ENCODE peak calls at places on chromosomes 2 and 18, in nine cellular contexts. J, I, S, B, T, P, L, C and U are unnamed samples.

GRCh38 chr2:134137182-134137595 is 116.7 kb upstream of the MGAT5 start:
- DNase-seq in L (no peak), C (no peak), J (peak; percentile 85), S (peak; percentile 24), B (peak; percentile 86), T (no peak), P (no peak), I (no peak), U (no peak)

GRCh38 chr2:208358758-208359631 is 47.6 kb upstream of the PTH2R start:
- DNase-seq in C (no peak), I (no peak), T (no peak), P (no peak), J (no peak), S (no peak), L (no peak), B (no peak), U (no peak)

GRCh38 chr2:85886585-85886984 is 2.2 kb downstream of the ST3GAL5 start:
- DNase-seq in C (peak; percentile 90), I (no peak), L (no peak), B (peak; percentile 96), T (peak; percentile 70), S (peak; percentile 81), P (no peak), J (no peak), U (no peak)

GRCh38 chr18:71784777-71785176 is 759.4 kb downstream of the CBLN2 start:
- DNase-seq in I (no peak), J (peak; percentile 20), L (no peak), S (no peak), B (no peak), T (peak; percentile 2), P (no peak), C (no peak), U (no peak)

GRCh38 chr2:132824716-132825115 is 154.7 kb upstream of the LYPD1 start:
- DNase-seq in B (peak; percentile 49), L (no peak), C (no peak), T (peak; percentile 3), S (no peak), J (no peak), I (no peak), P (no peak), U (no peak)

GRCh38 chr18:49751427-49752094 is 61.8 kb downstream of the ACAA2 start:
- DNase-seq in B (no peak), T (no peak), J (no peak), I (no peak), P (peak; percentile 53), C (no peak), L (no peak), S (no peak), U (no peak)

GRCh38 chr18:31554776-31555175 is 36.9 kb upstream of the TTR start:
- DNase-seq in J (no peak), I (no peak), S (no peak), B (no peak), L (no peak), P (no peak), T (no peak), C (no peak), U (no peak)

GRCh38 chr2:40317047-40317446 is 134.8 kb downstream of the SLC8A1 start:
- DNase-seq in C (no peak), L (no peak), B (no peak), J (no peak), P (no peak), T (peak; percentile 4), I (no peak), S (no peak), U (no peak)

GRCh38 chr2:104521247-104521646 is 332.7 kb upstream of the POU3F3 start:
- DNase-seq in B (peak; percentile 21), I (no peak), L (no peak), P (no peak), J (peak; percentile 4), S (no peak), T (no peak), C (no peak), U (no peak)

GRCh38 chr2:240963065-240963375 is 35.4 kb upstream of the SNED1 start:
- DNase-seq in P (peak; percentile 72), C (no peak), I (no peak), T (no peak), B (no peak), J (no peak), L (no peak), S (peak; percentile 16), U (peak; percentile 84)

GRCh38 chr2:201329409-201329808 is 27.7 kb downstream of the FLACC1 start:
- DNase-seq in L (no peak), B (no peak), C (no peak), T (no peak), P (no peak), S (no peak), J (no peak), I (no peak), U (no peak)

GRCh38 chr18:55097406-55098170 is 138.3 kb upstream of the CCDC68 start:
- DNase-seq in J (no peak), P (no peak), L (no peak), T (peak; percentile 21), B (peak; percentile 34), S (no peak), I (peak; percentile 26), C (no peak), U (no peak)

GRCh38 chr18:48792141-48792540 is 158.6 kb downstream of the SMAD7 start:
- DNase-seq in L (no peak), P (no peak), B (no peak), I (no peak), J (no peak), C (no peak), T (no peak), S (peak; percentile 17), U (no peak)

GRCh38 chr2:102660070-102660469 is 40.7 kb downstream of the SLC9A2 start:
- DNase-seq in L (no peak), S (no peak), J (no peak), B (no peak), I (no peak), T (peak; percentile 9), C (no peak), P (no peak), U (no peak)

GRCh38 chr18:58247363-58247834 is 203.4 kb downstream of the NEDD4L start:
- DNase-seq in C (no peak), P (no peak), S (no peak), I (peak; percentile 50), T (no peak), B (no peak), L (no peak), J (no peak), U (no peak)

GRCh38 chr18:44839239-44839666 is 158.6 kb downstream of the SETBP1 start:
- DNase-seq in T (peak; percentile 53), J (peak; percentile 86), P (no peak), L (peak; percentile 52), S (peak; percentile 85), B (peak; percentile 81), C (no peak), I (peak; percentile 69), U (no peak)